ENCODE peak calls at places on chromosomes 2 and 18, in four cellular contexts. One of them, this sample, is unnamed.

GRCh38 chr2:110955045-110955444 is 165.7 kb upstream of the BCL2L11 start:
- DNase-seq in fibroblast of lung: no peak
- DNase-seq in sigmoid colon: no peak
- DNase-seq in MM.1S: no peak
- DNase-seq in this sample: no peak

GRCh38 chr18:27185025-27185763 is at the start of gene CHST9:
- DNase-seq in fibroblast of lung: no peak
- DNase-seq in sigmoid colon: no peak
- DNase-seq in MM.1S: no peak
- DNase-seq in this sample: no peak

GRCh38 chr2:12488365-12488972 is 228.3 kb upstream of the TRIB2 start:
- DNase-seq in fibroblast of lung: no peak
- DNase-seq in sigmoid colon: no peak
- DNase-seq in MM.1S: no peak
- DNase-seq in this sample: no peak

GRCh38 chr2:236010920-236011685 is 157.1 kb downstream of the GBX2 start:
- DNase-seq in fibroblast of lung: no peak
- DNase-seq in sigmoid colon: no peak
- DNase-seq in MM.1S: no peak
- DNase-seq in this sample: no peak

GRCh38 chr2:20563833-20564232 is 87.1 kb downstream of the HS1BP3 start:
- DNase-seq in fibroblast of lung: peak
- DNase-seq in sigmoid colon: no peak
- DNase-seq in MM.1S: no peak
- DNase-seq in this sample: no peak

GRCh38 chr18:50099725-50100414 is 95.1 kb downstream of the MYO5B start:
- DNase-seq in fibroblast of lung: peak
- DNase-seq in sigmoid colon: no peak
- DNase-seq in MM.1S: peak
- DNase-seq in this sample: peak

GRCh38 chr2:231720971-231721640 is 12.8 kb downstream of the PTMA start:
- DNase-seq in fibroblast of lung: no peak
- DNase-seq in sigmoid colon: peak
- DNase-seq in MM.1S: no peak
- DNase-seq in this sample: no peak

GRCh38 chr2:8533923-8534322 is 147.9 kb upstream of the ID2 start:
- DNase-seq in fibroblast of lung: no peak
- DNase-seq in sigmoid colon: no peak
- DNase-seq in MM.1S: no peak
- DNase-seq in this sample: no peak

GRCh38 chr2:70433315-70433714 is 120.3 kb downstream of the TGFA start:
- DNase-seq in fibroblast of lung: no peak
- DNase-seq in sigmoid colon: no peak
- DNase-seq in MM.1S: no peak
- DNase-seq in this sample: no peak

GRCh38 chr2:218691234-218691633 is 19.3 kb downstream of the STK36 start:
- DNase-seq in fibroblast of lung: peak
- DNase-seq in sigmoid colon: no peak
- DNase-seq in MM.1S: no peak
- DNase-seq in this sample: peak

GRCh38 chr2:120175000-120175581 is 48.1 kb downstream of the TMEM185B start:
- DNase-seq in fibroblast of lung: peak
- DNase-seq in sigmoid colon: no peak
- DNase-seq in MM.1S: peak
- DNase-seq in this sample: peak

GRCh38 chr2:20037660-20038059 is 13.8 kb downstream of the LAPTM4A start:
- DNase-seq in fibroblast of lung: no peak
- DNase-seq in sigmoid colon: no peak
- DNase-seq in MM.1S: no peak
- DNase-seq in this sample: no peak

GRCh38 chr2:229230215-229230614 is 40.9 kb downstream of the PID1 start:
- DNase-seq in fibroblast of lung: no peak
- DNase-seq in sigmoid colon: no peak
- DNase-seq in MM.1S: no peak
- DNase-seq in this sample: no peak

GRCh38 chr2:182368446-182368845 is 58.4 kb downstream of the PDE1A start:
- DNase-seq in fibroblast of lung: peak
- DNase-seq in sigmoid colon: no peak
- DNase-seq in MM.1S: no peak
- DNase-seq in this sample: peak

GRCh38 chr2:28377201-28377816 is 15.3 kb upstream of the FOSL2 start:
- DNase-seq in fibroblast of lung: no peak
- DNase-seq in sigmoid colon: no peak
- DNase-seq in MM.1S: no peak
- DNase-seq in this sample: no peak

GRCh38 chr2:88582030-88582429 is 45.2 kb downstream of the EIF2AK3 start:
- DNase-seq in fibroblast of lung: peak
- DNase-seq in sigmoid colon: no peak
- DNase-seq in MM.1S: no peak
- DNase-seq in this sample: no peak

GRCh38 chr2:237774811-237775553 is 23.6 kb upstream of the RBM44 start:
- DNase-seq in fibroblast of lung: peak
- DNase-seq in sigmoid colon: no peak
- DNase-seq in MM.1S: peak
- DNase-seq in this sample: peak

GRCh38 chr2:215684448-215685217 is 248.8 kb upstream of the FN1 start:
- DNase-seq in fibroblast of lung: peak
- DNase-seq in sigmoid colon: no peak
- DNase-seq in MM.1S: no peak
- DNase-seq in this sample: peak

GRCh38 chr2:12048551-12048950 is 302.1 kb downstream of the LPIN1 start:
- DNase-seq in fibroblast of lung: no peak
- DNase-seq in sigmoid colon: no peak
- DNase-seq in MM.1S: no peak
- DNase-seq in this sample: no peak

GRCh38 chr2:220090050-220090449 is 462.6 kb downstream of the SLC4A3 start:
- DNase-seq in fibroblast of lung: no peak
- DNase-seq in sigmoid colon: no peak
- DNase-seq in MM.1S: no peak
- DNase-seq in this sample: no peak

GRCh38 chr2:190718652-190719526 is 70.0 kb downstream of the NAB1 start:
- DNase-seq in fibroblast of lung: peak
- DNase-seq in sigmoid colon: no peak
- DNase-seq in MM.1S: no peak
- DNase-seq in this sample: peak

GRCh38 chr2:120237491-120237902 is 14.3 kb upstream of the TMEM185B start:
- DNase-seq in fibroblast of lung: peak
- DNase-seq in sigmoid colon: no peak
- DNase-seq in MM.1S: no peak
- DNase-seq in this sample: peak

GRCh38 chr2:233408366-233409285 is 54.3 kb downstream of the DGKD start:
- DNase-seq in fibroblast of lung: no peak
- DNase-seq in sigmoid colon: no peak
- DNase-seq in MM.1S: no peak
- DNase-seq in this sample: no peak

GRCh38 chr18:21960189-21960588 is 209.2 kb upstream of the GATA6 start:
- DNase-seq in fibroblast of lung: peak
- DNase-seq in sigmoid colon: no peak
- DNase-seq in MM.1S: no peak
- DNase-seq in this sample: no peak

DNA sequence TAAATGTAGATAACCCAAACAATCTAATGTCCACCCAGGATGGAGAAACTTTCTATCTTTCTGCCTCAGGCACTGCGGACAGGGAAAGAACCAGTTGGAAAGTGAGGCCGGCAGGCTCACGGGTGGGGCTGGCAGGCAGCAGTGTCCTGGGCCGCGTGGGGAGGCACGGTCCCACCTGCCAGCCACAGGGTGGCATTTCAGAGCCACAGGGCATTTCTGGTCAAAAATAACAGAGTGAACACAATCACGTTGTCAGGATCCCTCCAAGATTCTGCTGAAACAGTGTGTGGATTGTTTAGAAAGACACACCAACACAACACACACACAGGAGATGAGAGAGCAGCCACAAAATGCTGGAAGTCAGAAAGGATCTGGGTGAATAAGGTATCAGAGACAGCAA is 174.1 kb downstream of the HDAC4 start:
- DNase-seq in fibroblast of lung: no peak
- DNase-seq in sigmoid colon: peak
- DNase-seq in MM.1S: no peak
- DNase-seq in this sample: no peak
- TF ChIP-seq CTCF in fibroblast of lung: no peak
- TF ChIP-seq CTCF in sigmoid colon: no peak
- TF ChIP-seq CTCF in MM.1S: no peak
- TF ChIP-seq CTCF in this sample: no peak

DNA sequence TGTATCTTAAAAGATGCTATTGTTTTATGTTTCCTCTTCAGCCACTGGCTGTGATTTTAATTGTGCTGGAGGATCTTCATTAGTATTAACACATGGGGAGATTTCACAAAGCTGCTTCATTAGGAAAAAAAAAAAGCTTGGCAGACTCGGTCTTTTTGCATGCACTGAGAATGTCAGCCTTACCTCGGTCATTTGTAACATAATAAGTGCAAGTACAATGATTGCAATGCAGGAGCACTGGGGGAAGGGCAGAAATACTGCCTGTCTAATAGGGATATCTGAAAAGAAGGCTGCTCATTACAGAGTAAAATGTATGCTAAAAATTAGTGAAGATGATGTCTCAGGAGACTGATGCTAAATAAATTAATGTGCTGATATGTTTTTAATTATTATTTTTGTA is 1.3 kb upstream of the BAZ2B start:
- DNase-seq in fibroblast of lung: peak
- DNase-seq in sigmoid colon: no peak
- DNase-seq in MM.1S: no peak
- DNase-seq in this sample: peak
- H3K4me3 ChIP-seq in fibroblast of lung: peak
- H3K4me3 ChIP-seq in sigmoid colon: peak
- H3K4me3 ChIP-seq in MM.1S: no peak
- H3K4me3 ChIP-seq in this sample: peak

DNA sequence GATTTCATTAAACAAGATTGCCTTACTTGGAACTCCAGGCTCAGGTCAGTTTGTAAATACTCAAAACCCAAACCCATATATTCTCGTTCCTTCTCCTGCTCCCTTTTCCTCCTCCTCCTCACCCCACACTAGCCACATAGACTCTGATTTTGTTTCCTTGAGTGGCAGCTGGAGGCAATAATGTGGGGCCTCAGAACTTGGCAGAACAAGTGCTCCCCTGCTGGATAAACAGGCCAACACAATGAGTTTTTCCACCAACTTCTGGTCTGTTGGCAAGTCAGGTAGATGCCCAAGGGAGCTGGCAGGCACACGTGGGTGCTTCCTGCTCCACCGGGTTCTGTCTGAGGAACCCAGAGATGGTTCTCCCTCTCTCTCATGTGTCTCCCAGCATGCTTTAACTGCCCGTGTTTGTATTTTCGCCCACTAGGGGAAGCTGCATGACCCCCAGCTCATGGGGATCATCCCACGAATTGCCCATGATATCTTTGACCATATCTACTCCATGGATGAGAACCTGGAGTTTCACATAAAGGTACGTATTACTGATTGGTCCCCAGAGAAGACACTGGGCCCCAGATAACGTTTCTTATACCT is 61.9 kb downstream of the KIF5C start:
- DNase-seq in fibroblast of lung: no peak
- DNase-seq in sigmoid colon: no peak
- DNase-seq in MM.1S: peak
- DNase-seq in this sample: no peak
- TF ChIP-seq CTCF in fibroblast of lung: no peak
- TF ChIP-seq CTCF in sigmoid colon: no peak
- TF ChIP-seq CTCF in MM.1S: no peak
- TF ChIP-seq CTCF in this sample: no peak

DNA sequence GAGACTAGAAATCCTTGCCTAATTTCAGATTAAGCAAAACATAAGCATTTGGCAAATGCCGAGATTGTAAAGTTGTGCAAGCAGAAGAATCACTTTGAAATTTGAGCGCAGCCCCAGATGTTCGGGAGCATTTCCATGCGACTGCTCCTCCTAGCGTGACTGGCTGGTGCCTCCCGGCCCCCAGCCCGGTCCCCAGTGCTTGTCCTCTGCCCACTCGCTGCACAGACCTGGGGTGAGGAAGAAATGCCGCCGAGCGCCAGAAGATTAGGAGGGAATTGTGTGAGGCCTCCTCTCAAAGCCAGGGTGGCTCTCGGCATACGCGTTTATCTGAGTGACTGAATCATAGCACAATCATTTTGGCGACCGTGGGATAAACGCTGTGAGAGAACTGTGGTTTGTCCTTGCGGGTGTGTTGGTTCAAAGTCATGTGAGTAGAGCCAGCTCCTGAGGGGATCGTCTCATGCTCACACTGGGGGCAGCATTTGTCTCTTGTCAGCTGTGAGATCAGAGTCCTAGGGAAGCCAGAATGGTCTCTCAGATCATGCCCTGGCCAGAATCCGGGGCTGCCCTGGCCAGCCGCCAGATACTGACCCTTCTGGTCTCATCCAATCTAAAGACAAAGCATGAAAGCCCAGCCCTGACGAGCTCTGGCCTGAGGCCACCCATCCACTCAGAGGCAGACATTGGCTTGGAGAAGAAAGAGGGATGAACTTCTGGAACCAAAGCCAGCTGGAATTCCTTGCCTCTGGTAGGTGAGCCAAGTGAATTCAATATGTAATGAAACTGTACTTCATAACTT is 189.3 kb downstream of the SH3RF3 start:
- DNase-seq in fibroblast of lung: peak
- DNase-seq in sigmoid colon: peak
- DNase-seq in MM.1S: no peak
- DNase-seq in this sample: peak
- H3K4me3 ChIP-seq in fibroblast of lung: peak
- H3K4me3 ChIP-seq in sigmoid colon: no peak
- H3K4me3 ChIP-seq in MM.1S: no peak
- H3K4me3 ChIP-seq in this sample: no peak

GRCh38 chr2:42385225-42385624 is 24.2 kb upstream of the COX7A2L start:
- DNase-seq in fibroblast of lung: no peak
- DNase-seq in sigmoid colon: no peak
- DNase-seq in MM.1S: no peak
- DNase-seq in this sample: no peak
- TF ChIP-seq CTCF in fibroblast of lung: peak
- TF ChIP-seq CTCF in sigmoid colon: no peak
- TF ChIP-seq CTCF in MM.1S: no peak
- TF ChIP-seq CTCF in this sample: peak

DNA sequence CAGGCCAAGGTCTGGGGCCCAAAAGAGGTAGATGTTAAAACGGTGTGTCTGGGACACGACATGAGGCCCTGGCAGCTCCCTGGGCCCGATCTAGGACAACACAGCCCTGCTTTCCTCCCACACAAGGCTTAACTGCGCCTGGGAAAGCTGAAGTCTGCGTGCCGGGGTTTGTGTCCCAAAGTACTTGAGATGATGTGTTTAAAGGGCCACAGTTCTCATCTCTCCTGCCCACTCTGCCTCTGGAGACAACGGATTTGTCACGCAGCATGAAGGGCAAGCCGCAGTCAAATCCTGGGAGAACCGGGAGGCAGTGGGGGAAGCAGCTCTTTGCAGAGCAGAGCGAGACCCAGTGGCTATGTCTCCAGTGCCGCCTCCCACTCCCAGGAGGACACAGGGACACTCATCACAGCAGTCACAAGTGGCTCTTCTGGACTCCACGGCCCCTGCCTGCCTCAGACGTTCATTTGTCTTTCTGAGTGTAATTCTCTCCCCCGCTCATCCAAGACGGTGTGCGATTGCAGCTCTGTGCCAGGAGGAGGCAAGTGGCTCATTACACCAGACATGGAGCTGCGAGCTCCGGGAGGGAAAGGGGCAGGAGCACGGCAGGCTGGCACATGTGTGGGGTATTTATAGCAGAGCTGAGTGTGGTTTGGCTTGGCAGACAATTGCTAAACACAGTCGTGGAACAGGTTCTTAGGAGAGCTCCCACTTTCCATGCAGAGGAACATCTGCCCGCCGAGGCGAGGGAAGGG is 57.7 kb upstream of the SEMA4C start:
- DNase-seq in fibroblast of lung: peak
- DNase-seq in sigmoid colon: peak
- DNase-seq in MM.1S: no peak
- DNase-seq in this sample: no peak
- H3K4me3 ChIP-seq in fibroblast of lung: no peak
- H3K4me3 ChIP-seq in sigmoid colon: peak
- H3K4me3 ChIP-seq in MM.1S: no peak
- H3K4me3 ChIP-seq in this sample: no peak

GRCh38 chr2:54691439-54692135 is 31.9 kb upstream of the EML6 start:
- DNase-seq in fibroblast of lung: no peak
- DNase-seq in sigmoid colon: no peak
- DNase-seq in MM.1S: no peak
- DNase-seq in this sample: no peak
- TF ChIP-seq CTCF in fibroblast of lung: no peak
- TF ChIP-seq CTCF in sigmoid colon: no peak
- TF ChIP-seq CTCF in MM.1S: no peak
- TF ChIP-seq CTCF in this sample: no peak

This sample was measured in astrocyte of the spinal cord.